ENCODE peak calls at places on chromosomes 4 and X, in four cellular contexts. One of them, this sample, is unnamed. For H3K36me3, the result is how much of the 10 kb centered on the place peaks cover.

GRCh38 chr4:169070895-169071218 is 60.8 kb upstream of the CBR4 start:
- DNase-seq in HepG2: peak
- DNase-seq in H1: no peak
- DNase-seq in GM12878: no peak
- DNase-seq in this sample: no peak

GRCh38 chrX:103688949-103689348 is 2.5 kb upstream of the MORF4L2 start:
- DNase-seq in GM12878: no peak
- DNase-seq in H1: no peak
- DNase-seq in HepG2: peak
- DNase-seq in this sample: no peak

GRCh38 chr4:108527729-108528128 is 92.6 kb upstream of the RPL34 start:
- DNase-seq in H1: no peak
- DNase-seq in GM12878: no peak
- DNase-seq in HepG2: no peak
- DNase-seq in this sample: no peak

GRCh38 chr4:55854132-55854531 is 684 bp downstream of the EXOC1 start:
- DNase-seq in GM12878: no peak
- DNase-seq in H1: no peak
- DNase-seq in HepG2: no peak
- DNase-seq in this sample: no peak

GRCh38 chrX:17459008-17459407 is 84.0 kb downstream of the NHS start:
- DNase-seq in H1: no peak
- DNase-seq in GM12878: no peak
- DNase-seq in HepG2: no peak
- DNase-seq in this sample: no peak

GRCh38 chr4:174815282-174815681 is 13.8 kb downstream of the GLRA3 start:
- DNase-seq in H1: no peak
- DNase-seq in HepG2: no peak
- DNase-seq in GM12878: no peak
- DNase-seq in this sample: no peak

GRCh38 chr4:147407261-147408045 is 73.4 kb upstream of the EDNRA start:
- DNase-seq in GM12878: no peak
- DNase-seq in H1: peak
- DNase-seq in HepG2: no peak
- DNase-seq in this sample: peak

GRCh38 chr4:52588771-52589591 is 70.1 kb downstream of the USP46 start:
- DNase-seq in H1: no peak
- DNase-seq in HepG2: no peak
- DNase-seq in GM12878: no peak
- DNase-seq in this sample: no peak

GRCh38 chr4:48341776-48342558 is 638 bp downstream of the SLAIN2 start:
- DNase-seq in H1: no peak
- DNase-seq in HepG2: no peak
- DNase-seq in GM12878: no peak
- DNase-seq in this sample: no peak

GRCh38 chr4:73593631-73594241 is 26.5 kb downstream of the RASSF6 start:
- DNase-seq in HepG2: peak
- DNase-seq in GM12878: no peak
- DNase-seq in H1: no peak
- DNase-seq in this sample: no peak

GRCh38 chr4:20028694-20029093 is 223.0 kb upstream of the SLIT2 start:
- DNase-seq in HepG2: no peak
- DNase-seq in GM12878: no peak
- DNase-seq in H1: no peak
- DNase-seq in this sample: no peak

GRCh38 chrX:10166731-10167149 is 10.0 kb downstream of the CLCN4 start:
- DNase-seq in HepG2: peak
- DNase-seq in GM12878: no peak
- DNase-seq in H1: no peak
- DNase-seq in this sample: no peak

GRCh38 chrX:134533952-134534351 is 74.0 kb downstream of the HPRT1 start:
- DNase-seq in H1: no peak
- DNase-seq in GM12878: no peak
- DNase-seq in HepG2: no peak
- DNase-seq in this sample: no peak

GRCh38 chrX:134542485-134542884 is 82.5 kb downstream of the HPRT1 start:
- DNase-seq in HepG2: no peak
- DNase-seq in GM12878: no peak
- DNase-seq in H1: no peak
- DNase-seq in this sample: no peak

GRCh38 chrX:134538316-134538715 is 78.4 kb downstream of the HPRT1 start:
- DNase-seq in GM12878: no peak
- DNase-seq in HepG2: no peak
- DNase-seq in H1: no peak
- DNase-seq in this sample: no peak

GRCh38 chrX:134533352-134533751 is 73.4 kb downstream of the HPRT1 start:
- DNase-seq in HepG2: no peak
- DNase-seq in GM12878: no peak
- DNase-seq in H1: no peak
- DNase-seq in this sample: no peak

GRCh38 chrX:134537179-134537945 is 77.4 kb downstream of the HPRT1 start:
- DNase-seq in H1: no peak
- DNase-seq in GM12878: no peak
- DNase-seq in HepG2: peak
- DNase-seq in this sample: no peak
- TF ChIP-seq SUZ12 in H1: no peak
- TF ChIP-seq SUZ12 in GM12878: no peak
- TF ChIP-seq SUZ12 in HepG2: no peak
- TF ChIP-seq SUZ12 in this sample: no peak

DNA sequence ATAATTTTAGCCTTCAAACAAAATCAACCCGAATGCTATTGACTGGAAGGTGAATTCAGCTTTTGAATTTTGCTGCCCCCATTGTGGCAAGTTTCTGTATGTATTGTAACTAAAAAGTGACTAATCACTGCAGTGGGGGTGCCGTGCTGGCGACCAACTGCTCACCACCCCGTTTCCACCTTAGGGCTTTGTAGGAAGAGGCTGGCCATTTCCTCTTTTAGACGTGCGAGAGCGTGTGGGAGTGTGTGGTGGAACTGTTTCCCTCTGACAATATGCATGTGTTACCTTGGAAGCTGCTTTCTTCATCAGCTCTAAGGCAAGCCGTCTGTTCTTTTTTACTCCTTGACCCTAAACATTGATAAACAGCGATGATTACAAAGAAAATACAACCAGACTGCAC is 78.8 kb downstream of the SEL1L3 start:
- DNase-seq in HepG2: no peak
- DNase-seq in GM12878: no peak
- DNase-seq in H1: no peak
- DNase-seq in this sample: no peak
- H3K36me3 ChIP-seq in HepG2: under half
- H3K36me3 ChIP-seq in GM12878: under half
- H3K36me3 ChIP-seq in H1: under half
- H3K36me3 ChIP-seq in this sample: under half

DNA sequence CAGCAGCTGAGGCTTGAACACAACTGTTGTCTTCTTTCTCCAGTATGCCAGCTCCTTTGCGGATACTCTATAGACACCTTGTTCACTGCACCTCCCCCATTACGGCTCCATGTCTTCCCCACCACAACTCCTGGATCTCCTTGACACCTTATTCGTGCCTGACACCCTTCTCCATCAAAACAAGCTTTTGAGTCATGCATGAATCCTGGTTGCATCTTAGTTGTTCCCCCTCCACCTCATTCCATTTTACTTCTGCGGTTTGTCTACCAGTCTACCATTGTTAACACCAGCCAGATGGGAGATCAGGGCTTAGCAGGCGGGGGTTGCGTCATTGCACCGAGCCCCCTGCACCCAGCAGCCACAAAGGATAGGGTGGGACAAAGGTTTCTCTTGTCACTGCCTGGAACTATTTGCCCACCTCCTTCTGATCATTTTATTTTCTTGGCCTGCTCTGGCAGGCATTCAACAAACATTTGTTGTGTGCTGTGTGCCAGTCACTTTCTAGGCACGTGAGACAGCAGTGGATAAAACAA is 2.0 kb upstream of the CDK16 start:
- DNase-seq in H1: no peak
- DNase-seq in HepG2: no peak
- DNase-seq in GM12878: no peak
- DNase-seq in this sample: no peak
- H3K4me3 ChIP-seq in H1: no peak
- H3K4me3 ChIP-seq in HepG2: no peak
- H3K4me3 ChIP-seq in GM12878: no peak
- H3K4me3 ChIP-seq in this sample: no peak

GRCh38 chr4:159195400-159195799 is 92.5 kb downstream of the RAPGEF2 start:
- DNase-seq in H1: no peak
- DNase-seq in HepG2: no peak
- DNase-seq in GM12878: no peak
- DNase-seq in this sample: no peak
- TF ChIP-seq SUZ12 in H1: no peak
- TF ChIP-seq SUZ12 in HepG2: no peak
- TF ChIP-seq SUZ12 in GM12878: no peak
- TF ChIP-seq SUZ12 in this sample: no peak

GRCh38 chr4:184636897-184637296 is 12.3 kb downstream of the CASP3 start:
- DNase-seq in H1: no peak
- DNase-seq in HepG2: no peak
- DNase-seq in GM12878: no peak
- DNase-seq in this sample: no peak
- H3K36me3 ChIP-seq in H1: under half
- H3K36me3 ChIP-seq in HepG2: under half
- H3K36me3 ChIP-seq in GM12878: under half
- H3K36me3 ChIP-seq in this sample: half or more

GRCh38 chr4:83334425-83335241 is at the start of gene HPSE:
- DNase-seq in GM12878: no peak
- DNase-seq in HepG2: peak
- DNase-seq in H1: peak
- DNase-seq in this sample: peak
- H3K4me3 ChIP-seq in GM12878: peak
- H3K4me3 ChIP-seq in HepG2: peak
- H3K4me3 ChIP-seq in H1: peak
- H3K4me3 ChIP-seq in this sample: peak

GRCh38 chr4:82957045-82957444 is 53.6 kb downstream of the LIN54 start:
- DNase-seq in HepG2: no peak
- DNase-seq in H1: no peak
- DNase-seq in GM12878: no peak
- DNase-seq in this sample: no peak
- TF ChIP-seq SUZ12 in HepG2: no peak
- TF ChIP-seq SUZ12 in H1: no peak
- TF ChIP-seq SUZ12 in GM12878: no peak
- TF ChIP-seq SUZ12 in this sample: no peak

GRCh38 chrX:2910109-2910508 is 19.0 kb downstream of the ARSD start:
- DNase-seq in HepG2: no peak
- DNase-seq in H1: no peak
- DNase-seq in GM12878: no peak
- DNase-seq in this sample: no peak
- H3K36me3 ChIP-seq in HepG2: under half
- H3K36me3 ChIP-seq in H1: under half
- H3K36me3 ChIP-seq in GM12878: under half
- H3K36me3 ChIP-seq in this sample: under half